ENCODE peak calls at places on chromosomes 7 and 10, in nine cellular contexts. A is Peyer's patch; B is neuronal stem cell; N is hepatocyte; C is PC-3; W is GM23248; J is aorta; F is cardiac muscle cell; Y is CD8-positive, alpha-beta memory T cell. E is an unnamed sample.

GRCh38 chr7:69795932-69796331 is 197.7 kb downstream of the AUTS2 start:
- DNase-seq in A (no peak), B (no peak), N (no peak), C (no peak), W (no peak), J (no peak), F (no peak), Y (no peak), E (no peak)

GRCh38 chr7:7956531-7957221 is 11.9 kb upstream of the GLCCI1 start:
- DNase-seq in A (no peak), B (no peak), N (no peak), C (peak; percentile 73), W (peak; percentile 71), J (no peak), F (no peak), Y (no peak), E (no peak)

GRCh38 chr10:90602815-90603600 is 254.8 kb downstream of the HTR7 start:
- DNase-seq in A (no peak), B (no peak), N (no peak), C (peak; percentile 40), W (peak; percentile 7), J (no peak), F (no peak), Y (no peak), E (no peak)

GRCh38 chr10:70657036-70657435 is 15.3 kb upstream of the ADAMTS14 start:
- DNase-seq in A (peak; percentile 6), B (no peak), N (no peak), C (no peak), W (peak; percentile 45), J (no peak), F (no peak), Y (no peak), E (no peak)

GRCh38 chr10:12540341-12540781 is 191.0 kb downstream of the CAMK1D start:
- DNase-seq in A (no peak), B (no peak), N (no peak), C (no peak), W (peak; percentile 5), J (no peak), F (no peak), Y (no peak), E (no peak)

GRCh38 chr10:19245889-19246841 is 197.6 kb downstream of the MALRD1 start:
- DNase-seq in A (no peak), B (no peak), N (peak; percentile 8), C (no peak), W (no peak), J (no peak), F (peak; percentile 26), Y (no peak), E (no peak)

GRCh38 chr7:130148561-130148960 is 56.6 kb downstream of the TMEM209 start:
- DNase-seq in A (no peak), B (no peak), N (no peak), C (no peak), W (no peak), J (no peak), F (no peak), Y (no peak), E (no peak)

GRCh38 chr10:129911451-129912160 is 52.5 kb downstream of the EBF3 start:
- DNase-seq in A (no peak), B (no peak), N (no peak), C (no peak), W (no peak), J (no peak), F (no peak), Y (no peak), E (no peak)

GRCh38 chr7:158318511-158318913 is 269.1 kb downstream of the PTPRN2 start:
- DNase-seq in A (no peak), B (no peak), N (no peak), C (no peak), W (no peak), J (no peak), F (no peak), Y (no peak), E (no peak)

GRCh38 chr7:158315326-158315725 is 272.3 kb downstream of the PTPRN2 start:
- DNase-seq in A (no peak), B (no peak), N (no peak), C (no peak), W (no peak), J (no peak), F (no peak), Y (no peak), E (no peak)

GRCh38 chr7:158315881-158316280 is 271.7 kb downstream of the PTPRN2 start:
- DNase-seq in A (no peak), B (no peak), N (no peak), C (no peak), W (no peak), J (no peak), F (no peak), Y (no peak), E (no peak)

GRCh38 chr7:158316466-158317031 is 271.1 kb downstream of the PTPRN2 start:
- DNase-seq in A (no peak), B (no peak), N (no peak), C (no peak), W (no peak), J (no peak), F (no peak), Y (no peak), E (no peak)

DNA sequence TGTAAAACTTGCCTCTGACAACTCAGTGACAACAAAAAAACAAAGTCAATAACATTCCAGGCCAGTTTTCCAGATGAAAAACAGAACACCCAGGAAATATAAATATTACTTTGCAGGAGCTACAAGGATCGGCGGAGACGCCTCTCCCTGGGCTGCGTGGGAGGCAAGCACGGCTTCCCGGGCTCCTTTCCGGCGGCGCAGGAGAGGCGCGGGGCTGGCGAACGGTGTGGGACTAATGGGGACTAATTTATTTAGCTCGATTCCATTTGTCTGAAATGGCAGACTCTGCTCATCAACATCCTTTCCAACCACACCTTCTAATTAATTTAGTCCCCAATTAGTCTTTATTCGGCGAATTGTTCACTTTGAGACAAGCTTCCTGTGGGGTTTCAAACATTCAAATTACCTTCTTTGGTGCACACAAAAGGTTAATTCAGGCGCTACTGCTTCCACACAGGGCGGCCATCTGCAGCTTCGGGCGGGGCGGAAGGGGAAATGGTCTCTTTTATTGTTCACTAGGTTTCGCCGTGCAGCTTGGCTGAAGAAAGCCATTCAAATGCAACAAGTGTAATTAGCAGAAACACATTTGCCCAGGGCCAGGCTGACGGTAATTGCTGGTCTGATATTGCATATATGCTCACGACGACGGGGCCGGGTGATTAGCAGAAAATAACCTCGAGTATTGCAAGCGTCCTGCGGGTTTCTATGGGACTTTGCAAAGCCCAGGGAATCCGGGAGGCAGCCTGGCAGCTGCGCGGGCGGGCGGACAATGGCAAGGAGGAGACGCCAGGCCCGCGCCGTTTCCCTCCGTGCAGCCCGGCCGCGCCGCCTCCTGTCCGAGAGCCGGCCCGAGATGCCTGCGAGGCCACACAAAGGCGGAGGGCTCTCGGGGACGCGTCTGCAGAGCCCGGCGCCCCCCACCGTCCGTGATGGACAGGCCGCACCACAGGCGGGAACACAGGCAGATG is 270.1 kb downstream of the PTPRN2 start:
- DNase-seq in A (no peak), B (peak; percentile 83), N (peak; percentile 59), C (no peak), W (no peak), J (no peak), F (no peak), Y (no peak), E (no peak)
- H3K9me3 ChIP-seq in A (no peaks in the 10 kb centered on the region), B (peaks cover 25% of the 10 kb centered on the region), N (no peaks in the 10 kb centered on the region), C (no peaks in the 10 kb centered on the region), W (no peaks in the 10 kb centered on the region), J (peaks cover 1% of the 10 kb centered on the region), F (no peaks in the 10 kb centered on the region), Y (no peaks in the 10 kb centered on the region), E (no peaks in the 10 kb centered on the region)

GRCh38 chr10:32332299-32332750 is 14.6 kb downstream of the EPC1 start:
- DNase-seq in A (peak; percentile 71), B (no peak), N (peak; percentile 59), C (peak; percentile 70), W (no peak), J (no peak), F (no peak), Y (peak; percentile 57), E (peak; percentile 63)

GRCh38 chr10:32328499-32328898 is 18.5 kb downstream of the EPC1 start:
- DNase-seq in A (no peak), B (no peak), N (no peak), C (no peak), W (no peak), J (no peak), F (no peak), Y (peak; percentile 30), E (no peak)

GRCh38 chr10:32329061-32329460 is 17.9 kb downstream of the EPC1 start:
- DNase-seq in A (no peak), B (no peak), N (no peak), C (no peak), W (no peak), J (no peak), F (no peak), Y (no peak), E (no peak)

GRCh38 chr10:32333849-32334248 is 13.1 kb downstream of the EPC1 start:
- DNase-seq in A (no peak), B (no peak), N (no peak), C (no peak), W (no peak), J (no peak), F (no peak), Y (no peak), E (no peak)

GRCh38 chr10:32331606-32332005 is 15.4 kb downstream of the EPC1 start:
- DNase-seq in A (no peak), B (no peak), N (no peak), C (peak; percentile 82), W (no peak), J (no peak), F (no peak), Y (no peak), E (no peak)
- H3K9me3 ChIP-seq in A (no peaks in the 10 kb centered on the region), B (no peaks in the 10 kb centered on the region), N (no peaks in the 10 kb centered on the region), C (no peaks in the 10 kb centered on the region), W (no peaks in the 10 kb centered on the region), J (no peaks in the 10 kb centered on the region), F (no peaks in the 10 kb centered on the region), Y (no peaks in the 10 kb centered on the region), E (no peaks in the 10 kb centered on the region)

GRCh38 chr10:2460846-2461245 is 606.5 kb upstream of the PFKP start:
- DNase-seq in A (no peak), B (no peak), N (no peak), C (no peak), W (no peak), J (no peak), F (no peak), Y (no peak), E (no peak)

GRCh38 chr10:2464476-2464875 is 602.9 kb upstream of the PFKP start:
- DNase-seq in A (no peak), B (no peak), N (no peak), C (no peak), W (no peak), J (no peak), F (no peak), Y (no peak), E (no peak)

DNA sequence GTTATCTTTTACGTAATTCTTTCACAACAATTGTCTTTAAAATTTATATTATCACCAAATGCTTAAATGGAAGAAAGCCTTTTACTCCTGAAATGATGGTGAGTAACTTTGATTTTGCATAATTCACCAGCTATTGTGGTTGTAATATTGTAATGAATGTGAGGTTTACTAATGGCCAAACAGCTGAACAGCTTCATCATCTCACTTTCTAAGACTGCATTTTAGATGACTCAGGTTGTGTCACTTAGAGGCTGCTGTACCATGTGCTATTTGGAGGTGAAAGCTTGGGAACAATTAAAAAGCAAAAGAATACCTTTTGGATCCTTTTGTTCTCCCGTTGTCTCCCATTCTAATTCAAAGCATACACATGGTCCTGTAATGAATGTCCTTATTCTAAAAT is 604.0 kb upstream of the PFKP start:
- DNase-seq in A (no peak), B (no peak), N (no peak), C (no peak), W (no peak), J (no peak), F (no peak), Y (no peak), E (no peak)
- H3K9me3 ChIP-seq in A (no peaks in the 10 kb centered on the region), B (no peaks in the 10 kb centered on the region), N (no peaks in the 10 kb centered on the region), C (no peaks in the 10 kb centered on the region), W (peaks cover 5% of the 10 kb centered on the region), J (no peaks in the 10 kb centered on the region), F (no peaks in the 10 kb centered on the region), Y (no peaks in the 10 kb centered on the region), E (no peaks in the 10 kb centered on the region)

GRCh38 chr7:102459221-102459844 is 5.3 kb downstream of the ALKBH4 start:
- DNase-seq in A (no peak), B (no peak), N (no peak), C (no peak), W (no peak), J (no peak), F (no peak), Y (no peak), E (no peak)

GRCh38 chr7:102454423-102454822 is 10.2 kb downstream of the ALKBH4 start:
- DNase-seq in A (no peak), B (no peak), N (no peak), C (no peak), W (no peak), J (no peak), F (no peak), Y (no peak), E (no peak)

GRCh38 chr7:102456327-102456726 is 8.3 kb downstream of the ALKBH4 start:
- DNase-seq in A (no peak), B (no peak), N (no peak), C (peak; percentile 67), W (peak; percentile 29), J (no peak), F (no peak), Y (no peak), E (no peak)

GRCh38 chr7:102455596-102455995 is 9.1 kb downstream of the ALKBH4 start:
- DNase-seq in A (no peak), B (no peak), N (no peak), C (no peak), W (no peak), J (no peak), F (no peak), Y (no peak), E (no peak)

DNA sequence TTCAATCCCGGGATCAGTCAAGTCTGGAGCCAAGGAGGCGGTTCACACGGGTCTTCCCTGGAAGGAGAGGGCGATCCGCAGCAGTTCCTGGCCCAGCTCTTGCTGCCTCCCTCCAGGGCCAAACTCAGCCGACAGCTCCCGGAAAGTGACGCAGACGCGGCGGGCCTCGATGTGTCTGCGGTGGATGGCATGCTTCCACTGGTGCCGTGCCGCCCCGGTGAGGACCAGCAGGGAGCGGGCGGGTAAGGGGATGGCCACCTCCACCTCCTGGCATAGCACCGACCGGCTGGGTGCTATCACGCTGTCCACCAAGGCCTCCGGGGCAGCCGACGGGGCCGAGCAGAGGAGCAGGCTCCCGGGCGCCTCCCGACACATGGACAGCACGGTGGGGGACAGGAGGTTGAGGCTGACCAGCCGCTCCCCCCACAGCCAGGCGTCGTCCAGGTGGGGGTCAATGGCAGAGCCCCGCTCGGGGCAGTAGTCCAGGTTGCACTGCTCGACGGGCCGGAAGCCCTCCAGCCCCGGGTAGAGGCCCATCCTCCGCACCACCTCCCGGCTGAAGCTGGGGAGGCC is 7.2 kb downstream of the ALKBH4 start:
- DNase-seq in A (no peak), B (no peak), N (no peak), C (no peak), W (no peak), J (no peak), F (no peak), Y (no peak), E (no peak)
- H3K9me3 ChIP-seq in A (no peaks in the 10 kb centered on the region), B (no peaks in the 10 kb centered on the region), N (no peaks in the 10 kb centered on the region), C (no peaks in the 10 kb centered on the region), W (no peaks in the 10 kb centered on the region), J (no peaks in the 10 kb centered on the region), F (no peaks in the 10 kb centered on the region), Y (no peaks in the 10 kb centered on the region), E (no peaks in the 10 kb centered on the region)

E was measured in T-helper 17 cell.